ENCODE peak calls at places on chromosomes 2 and 18, in eight cellular contexts. N is K562, R is HCT116, F is astrocyte, P is PC-3, H is GM12878, V is neural progenitor cell, X is mammary epithelial cell. C is an unnamed sample.
A peak's percentile ranks its signal among the peaks of the same experiment; 100 is the strongest.

GRCh38 chr2:9473308-9473984 is 905 bp upstream of the IAH1 start:
- DNase-seq in N (no peak), R (no peak), F (no peak), P (peak; percentile 32), H (no peak), V (peak; percentile 31), X (no peak), C (no peak)

GRCh38 chr2:237407734-237408133 is 6.2 kb downstream of the COL6A3 start:
- DNase-seq in N (no peak), R (no peak), F (no peak), P (no peak), H (no peak), V (no peak), X (no peak), C (no peak)

GRCh38 chr2:69798466-69798908 is 31.0 kb upstream of the GMCL1 start:
- DNase-seq in N (no peak), R (no peak), F (peak; percentile 69), P (no peak), H (no peak), V (no peak), X (peak; percentile 72), C (peak; percentile 29)

GRCh38 chr2:8009010-8009597 is 672.8 kb upstream of the ID2 start:
- DNase-seq in N (peak; percentile 31), R (no peak), F (peak; percentile 9), P (peak; percentile 47), H (no peak), V (no peak), X (peak; percentile 32), C (no peak)

GRCh38 chr2:200860092-200860795 is 4.2 kb downstream of the CLK1 start:
- DNase-seq in N (peak; percentile 15), R (no peak), F (peak; percentile 23), P (no peak), H (no peak), V (no peak), X (peak; percentile 73), C (no peak)

GRCh38 chr18:39380823-39381222 is 1815.2 kb upstream of the CELF4 start:
- DNase-seq in N (no peak), R (no peak), F (no peak), P (no peak), H (no peak), V (peak; percentile 81), X (no peak), C (no peak)

GRCh38 chr2:289362-290089 is 1.6 kb upstream of the ALKAL2 start:
- DNase-seq in N (peak; percentile 37), R (no peak), F (peak; percentile 15), P (peak; percentile 25), H (no peak), V (peak; percentile 55), X (peak; percentile 28), C (no peak)

GRCh38 chr2:234245945-234246344 is 195.4 kb downstream of the SPP2 start:
- DNase-seq in N (no peak), R (no peak), F (peak; percentile 98), P (peak; percentile 90), H (no peak), V (no peak), X (peak; percentile 96), C (no peak)

GRCh38 chr2:181307203-181307991 is 149.8 kb upstream of the ITGA4 start:
- DNase-seq in N (no peak), R (no peak), F (no peak), P (no peak), H (no peak), V (no peak), X (no peak), C (peak; percentile 47)

GRCh38 chr2:149084924-149085795 is 46.7 kb downstream of the LYPD6B start:
- DNase-seq in N (no peak), R (no peak), F (no peak), P (no peak), H (no peak), V (no peak), X (no peak), C (no peak)

GRCh38 chr2:27832396-27832795 is 57.8 kb downstream of the RBKS start:
- DNase-seq in N (no peak), R (no peak), F (peak; percentile 95), P (no peak), H (no peak), V (no peak), X (peak; percentile 57), C (no peak)

GRCh38 chr2:182359027-182360011 is 67.5 kb downstream of the PDE1A start:
- DNase-seq in N (no peak), R (no peak), F (peak; percentile 56), P (no peak), H (no peak), V (no peak), X (no peak), C (no peak)

GRCh38 chr2:150472122-150472899 is 15.2 kb downstream of the RND3 start:
- DNase-seq in N (no peak), R (no peak), F (peak; percentile 94), P (peak; percentile 48), H (no peak), V (no peak), X (no peak), C (no peak)

GRCh38 chr18:47530695-47531094 is 279.2 kb upstream of the SKOR2 start:
- DNase-seq in N (no peak), R (no peak), F (no peak), P (no peak), H (no peak), V (no peak), X (no peak), C (no peak)

GRCh38 chr18:47526147-47526546 is 274.7 kb upstream of the SKOR2 start:
- DNase-seq in N (no peak), R (no peak), F (no peak), P (no peak), H (no peak), V (no peak), X (no peak), C (no peak)

GRCh38 chr18:47528343-47528742 is 276.9 kb upstream of the SKOR2 start:
- DNase-seq in N (no peak), R (no peak), F (no peak), P (no peak), H (no peak), V (no peak), X (no peak), C (no peak)

GRCh38 chr18:47531759-47532158 is 280.3 kb upstream of the SKOR2 start:
- DNase-seq in N (peak; percentile 13), R (no peak), F (no peak), P (no peak), H (no peak), V (peak; percentile 34), X (no peak), C (no peak)
- TF ChIP-seq EZH2 in N (no peak), R (no peak), F (no peak), P (no peak), H (no peak), V (no peak), X (peak; percentile 53), C (no peak)

DNA sequence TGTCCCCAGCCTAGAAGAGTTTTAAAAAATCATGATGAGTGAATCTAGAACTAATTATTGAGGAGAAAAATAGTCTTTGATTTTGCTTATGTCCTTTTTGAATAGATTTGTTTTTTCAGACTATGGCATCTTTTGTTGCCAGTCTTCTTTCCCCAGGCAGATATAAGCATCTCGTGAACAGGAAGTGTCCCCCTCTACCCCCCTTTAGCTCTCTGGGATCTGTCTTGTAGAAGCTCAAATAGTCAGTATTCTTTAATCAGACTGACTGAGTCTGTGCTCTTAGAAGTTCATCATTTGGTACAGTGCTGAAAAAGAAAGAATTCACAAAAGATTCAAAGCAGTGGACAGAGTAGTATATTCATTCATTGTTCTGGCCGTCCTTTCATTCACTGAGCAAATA is 10.4 kb downstream of the PRKCE start:
- DNase-seq in N (no peak), R (no peak), F (no peak), P (no peak), H (no peak), V (no peak), X (no peak), C (no peak)
- H4K20me1 ChIP-seq in N (no peaks in the 10 kb centered on the region), R (no peaks in the 10 kb centered on the region), F (peaks cover 12% of the 10 kb centered on the region), P (no peaks in the 10 kb centered on the region), H (no peaks in the 10 kb centered on the region), V (no peaks in the 10 kb centered on the region), X (no peaks in the 10 kb centered on the region), C (no peaks in the 10 kb centered on the region)

DNA sequence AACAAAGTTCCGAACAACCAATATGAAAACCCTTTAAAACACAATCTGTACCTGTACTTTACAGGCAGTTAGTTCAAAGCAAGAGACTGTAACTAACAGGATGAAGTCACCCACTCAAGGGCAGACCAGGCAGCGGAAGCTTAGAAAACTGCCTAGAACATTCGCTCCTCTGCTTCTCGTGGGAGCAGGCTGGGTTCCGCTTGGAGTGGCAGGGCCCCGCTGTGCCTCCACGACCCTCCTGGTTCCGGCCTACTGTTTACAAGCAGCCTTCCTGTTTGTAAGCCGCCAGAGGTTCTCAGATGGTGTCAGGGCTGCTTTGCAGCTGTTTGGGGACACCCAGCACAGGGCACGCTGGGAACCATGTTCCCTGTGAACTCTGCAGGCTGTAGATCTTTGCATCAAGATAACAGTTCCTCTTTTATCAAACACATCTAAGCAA is 31.3 kb downstream of the CIB4 start:
- DNase-seq in N (no peak), R (no peak), F (no peak), P (no peak), H (no peak), V (no peak), X (no peak), C (no peak)
- H3K9ac ChIP-seq in N (no peak overlapping the region), R (no peak overlapping the region), F (no peak overlapping the region), P (no peak overlapping the region), H (no peak overlapping the region), V (no peak overlapping the region), X (no peak overlapping the region), C (no peak overlapping the region)

DNA sequence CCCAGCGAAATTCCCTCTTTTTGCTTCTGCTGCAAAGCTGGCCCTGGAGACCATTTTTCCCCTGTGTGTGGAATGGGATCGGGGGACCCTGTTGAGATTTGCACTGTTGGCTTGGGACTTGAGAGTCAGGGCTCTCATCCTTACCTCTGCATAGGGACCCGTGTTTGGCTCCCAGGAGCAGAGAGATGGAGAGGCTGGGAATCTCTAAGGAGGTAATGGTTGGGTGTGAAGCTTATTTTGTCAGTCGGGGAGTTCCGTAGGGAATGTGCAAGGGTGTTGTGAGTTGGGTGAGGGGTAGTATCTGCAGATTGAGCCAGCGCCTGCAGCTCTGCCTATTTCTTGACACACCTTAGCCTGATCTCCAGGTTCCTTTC is 4.5 kb downstream of the GATA6 start:
- DNase-seq in N (no peak), R (no peak), F (no peak), P (no peak), H (no peak), V (peak; percentile 18), X (no peak), C (no peak)
- TF ChIP-seq EZH2 in N (no peak), R (no peak), F (no peak), P (no peak), H (no peak), V (peak; percentile 77), X (no peak), C (no peak)

DNA sequence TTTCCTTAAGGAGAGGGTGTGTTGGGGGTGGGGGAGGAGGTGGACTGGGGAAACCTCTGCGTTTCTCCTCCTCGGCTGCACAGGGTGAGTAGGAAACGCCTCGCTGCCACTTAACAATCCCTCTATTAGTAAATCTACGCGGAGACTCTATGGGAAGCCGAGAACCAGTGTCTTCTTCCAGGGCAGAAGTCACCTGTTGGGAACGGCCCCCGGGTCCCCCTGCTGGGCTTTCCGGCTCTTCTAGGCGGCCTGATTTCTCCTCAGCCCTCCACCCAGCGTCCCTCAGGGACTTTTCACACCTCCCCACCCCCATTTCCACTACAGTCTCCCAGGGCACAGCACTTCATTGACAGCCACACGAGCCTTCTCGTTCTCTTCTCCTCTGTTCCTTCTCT is 2.1 kb upstream of the SP9 start:
- DNase-seq in N (peak; percentile 35), R (no peak), F (no peak), P (peak; percentile 46), H (no peak), V (peak; percentile 80), X (no peak), C (no peak)
- H4K20me1 ChIP-seq in N (peaks cover 8% of the 10 kb centered on the region), R (no peaks in the 10 kb centered on the region), F (peaks cover 36% of the 10 kb centered on the region), P (no peaks in the 10 kb centered on the region), H (no peaks in the 10 kb centered on the region), V (peaks cover 73% of the 10 kb centered on the region), X (peaks cover 2% of the 10 kb centered on the region), C (no peaks in the 10 kb centered on the region)